ENCODE peak calls at places on chromosomes 2 and 18, in eight cellular contexts. M, C, R, U, F, H, B and X are unnamed samples.

GRCh38 chr2:121202541-121203310 is 82.3 kb downstream of the TFCP2L1 start:
- DNase-seq in M (no peak), C (no peak), R (peak), U (no peak), F (no peak), H (no peak), B (no peak), X (no peak)

GRCh38 chr2:174492963-174493431 is 6.2 kb upstream of the GPR155 start:
- DNase-seq in M (no peak), C (no peak), R (no peak), U (no peak), F (no peak), H (no peak), B (no peak), X (no peak)

GRCh38 chr2:239157766-239158165 is 243.1 kb downstream of the HDAC4 start:
- DNase-seq in M (no peak), C (peak), R (peak), U (peak), F (peak), H (peak), B (peak), X (peak)

GRCh38 chr2:240948905-240949790 is 43.0 kb downstream of the CROCC2 start:
- DNase-seq in M (peak), C (peak), R (peak), U (no peak), F (no peak), H (no peak), B (peak), X (peak)

GRCh38 chr2:191740016-191740419 is 62.1 kb downstream of the NABP1 start:
- DNase-seq in M (no peak), C (no peak), R (no peak), U (peak), F (no peak), H (no peak), B (no peak), X (no peak)

GRCh38 chr2:152391318-152391717 is 56.3 kb downstream of the FMNL2 start:
- DNase-seq in M (no peak), C (no peak), R (no peak), U (no peak), F (no peak), H (no peak), B (no peak), X (no peak)

GRCh38 chr2:173079141-173079540 is 3.5 kb downstream of the MAP3K20 start:
- DNase-seq in M (no peak), C (no peak), R (no peak), U (no peak), F (no peak), H (no peak), B (no peak), X (no peak)

GRCh38 chr2:47271054-47272000 is 116.2 kb upstream of the STPG4 start:
- DNase-seq in M (no peak), C (no peak), R (no peak), U (no peak), F (no peak), H (no peak), B (no peak), X (no peak)

GRCh38 chr18:433960-434359 is 66.5 kb downstream of the COLEC12 start:
- DNase-seq in M (peak), C (no peak), R (no peak), U (peak), F (no peak), H (no peak), B (no peak), X (no peak)

GRCh38 chr2:216654528-216655052 is 21.4 kb downstream of the IGFBP2 start:
- DNase-seq in M (no peak), C (no peak), R (no peak), U (no peak), F (no peak), H (no peak), B (no peak), X (no peak)

GRCh38 chr2:100670232-100670631 is 107.4 kb downstream of the PDCL3 start:
- DNase-seq in M (no peak), C (no peak), R (no peak), U (no peak), F (no peak), H (no peak), B (no peak), X (no peak)
- TF ChIP-seq CTCF in M (peak), C (no peak), R (no peak), U (no peak), F (no peak), H (no peak), B (no peak), X (peak)

DNA sequence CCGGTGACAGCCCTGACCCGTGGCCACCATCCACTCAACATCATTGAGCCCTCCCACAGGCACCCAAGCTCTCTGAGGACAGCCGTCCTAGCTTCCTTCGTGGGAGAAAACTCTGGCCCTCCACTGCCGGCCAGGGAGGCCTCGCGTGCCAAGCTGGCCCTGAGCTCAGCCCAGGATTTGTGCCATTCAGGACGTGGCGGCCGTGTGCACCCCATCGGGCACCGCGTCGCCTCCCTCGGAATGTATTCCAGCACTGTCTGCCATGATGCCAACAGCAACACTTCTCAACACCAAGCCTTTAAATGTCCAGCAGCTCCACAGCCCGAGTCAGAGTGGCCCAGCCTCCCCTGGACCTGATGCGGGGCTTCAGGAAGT is 35.7 kb downstream of the ZNF516 start:
- DNase-seq in M (no peak), C (peak), R (no peak), U (no peak), F (no peak), H (no peak), B (no peak), X (no peak)
- TF ChIP-seq CTCF in M (no peak), C (no peak), R (no peak), U (no peak), F (no peak), H (no peak), B (no peak), X (no peak)

GRCh38 chr2:8003462-8004075 is 678.3 kb upstream of the ID2 start:
- DNase-seq in M (peak), C (no peak), R (peak), U (peak), F (no peak), H (peak), B (peak), X (no peak)
- TF ChIP-seq CTCF in M (no peak), C (no peak), R (no peak), U (no peak), F (no peak), H (no peak), B (no peak), X (no peak)

DNA sequence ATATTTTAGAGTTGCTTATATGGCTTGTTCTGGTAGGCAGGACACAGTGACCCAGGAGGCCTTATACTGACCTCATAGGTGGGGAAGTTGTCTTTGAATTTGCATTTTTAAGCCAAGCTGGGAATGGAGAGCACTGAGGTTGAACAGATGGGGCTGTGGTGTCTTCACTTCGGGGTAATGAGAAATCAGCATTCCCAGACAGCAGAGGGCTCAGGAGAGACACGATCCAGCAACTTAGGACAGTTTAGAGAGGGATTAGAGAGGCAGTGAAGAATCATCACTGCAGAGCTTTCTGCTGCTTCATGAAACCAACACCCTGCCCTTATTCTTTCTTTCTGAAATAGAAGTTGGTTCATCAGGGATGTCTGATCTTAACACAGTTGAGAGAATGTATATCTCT is 202.4 kb downstream of the TDRD15 start:
- DNase-seq in M (no peak), C (no peak), R (no peak), U (no peak), F (no peak), H (no peak), B (no peak), X (no peak)
- TF ChIP-seq CTCF in M (no peak), C (no peak), R (no peak), U (no peak), F (peak), H (no peak), B (no peak), X (no peak)

DNA sequence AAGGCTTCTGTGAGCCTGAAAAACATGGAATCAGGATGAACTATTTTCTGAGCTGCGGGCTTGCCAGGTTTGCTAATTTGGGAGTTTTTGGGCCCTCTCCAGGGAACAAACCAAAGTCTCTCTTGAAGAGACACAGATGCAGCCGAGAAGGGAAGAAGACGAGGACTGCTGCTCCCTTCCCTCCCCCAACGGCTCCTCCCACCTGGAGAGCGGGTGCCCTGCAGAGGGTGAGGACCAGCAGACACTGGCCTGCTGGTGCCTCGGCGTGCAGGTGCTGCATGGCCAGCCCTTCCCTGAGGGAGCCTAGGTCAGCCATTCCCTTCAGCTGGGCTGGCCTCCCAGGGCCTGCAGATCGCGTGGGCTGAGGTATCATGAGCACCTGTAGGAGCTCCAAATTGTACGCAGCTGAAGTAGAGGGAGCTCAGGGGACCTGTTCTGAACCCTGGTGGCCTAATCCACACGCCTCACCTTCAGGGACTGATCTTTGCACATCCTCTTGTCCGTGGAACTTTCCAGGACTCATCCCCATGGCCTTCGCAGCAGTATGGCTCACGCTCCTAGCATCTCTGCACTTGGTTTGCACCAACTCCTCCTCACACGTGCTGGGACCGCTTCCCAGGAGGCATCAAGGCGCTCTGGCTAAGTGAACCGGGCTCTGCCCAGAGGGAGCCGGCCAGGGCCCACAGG is 19.5 kb downstream of the EMX1 start:
- DNase-seq in M (no peak), C (no peak), R (peak), U (no peak), F (no peak), H (no peak), B (no peak), X (peak)
- TF ChIP-seq CTCF in M (no peak), C (no peak), R (no peak), U (no peak), F (no peak), H (no peak), B (no peak), X (no peak)

GRCh38 chr2:101948625-101949150 is 43.1 kb upstream of the IL1R2 start:
- DNase-seq in M (no peak), C (no peak), R (no peak), U (no peak), F (peak), H (no peak), B (no peak), X (no peak)

GRCh38 chr2:101951296-101951695 is 40.5 kb upstream of the IL1R2 start:
- DNase-seq in M (no peak), C (no peak), R (no peak), U (no peak), F (no peak), H (no peak), B (no peak), X (no peak)

GRCh38 chr2:101949304-101949703 is 42.5 kb upstream of the IL1R2 start:
- DNase-seq in M (no peak), C (no peak), R (no peak), U (peak), F (peak), H (no peak), B (no peak), X (no peak)

GRCh38 chr2:101946372-101946771 is 45.4 kb upstream of the IL1R2 start:
- DNase-seq in M (no peak), C (no peak), R (no peak), U (no peak), F (no peak), H (no peak), B (no peak), X (no peak)

DNA sequence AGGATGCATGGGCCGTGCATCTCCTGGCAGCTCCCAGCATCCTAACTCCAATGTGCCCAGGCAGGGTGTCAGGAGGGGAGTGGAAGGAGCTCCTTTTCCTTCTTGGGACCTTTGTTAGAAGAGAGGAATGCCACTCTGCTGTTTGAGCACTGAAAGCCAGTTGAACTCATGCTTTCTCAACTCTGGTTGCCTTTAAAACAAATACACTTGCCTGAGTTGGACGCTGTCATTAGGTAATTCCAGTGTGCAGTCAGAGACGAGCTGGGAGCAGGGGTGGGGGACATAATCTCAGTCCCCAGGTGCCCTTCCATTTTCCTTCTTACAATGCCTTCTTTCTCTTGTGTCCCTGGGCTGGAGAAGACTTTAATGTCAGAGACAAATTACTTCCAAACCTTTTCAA is 44.4 kb upstream of the IL1R2 start:
- DNase-seq in M (no peak), C (no peak), R (no peak), U (no peak), F (no peak), H (no peak), B (no peak), X (no peak)
- TF ChIP-seq CTCF in M (no peak), C (no peak), R (no peak), U (no peak), F (no peak), H (no peak), B (no peak), X (no peak)

GRCh38 chr18:49162226-49162848 is 211.6 kb upstream of the SMAD7 start:
- DNase-seq in M (no peak), C (no peak), R (no peak), U (no peak), F (no peak), H (no peak), B (no peak), X (no peak)
- TF ChIP-seq CTCF in M (no peak), C (no peak), R (no peak), U (no peak), F (no peak), H (no peak), B (no peak), X (no peak)

DNA sequence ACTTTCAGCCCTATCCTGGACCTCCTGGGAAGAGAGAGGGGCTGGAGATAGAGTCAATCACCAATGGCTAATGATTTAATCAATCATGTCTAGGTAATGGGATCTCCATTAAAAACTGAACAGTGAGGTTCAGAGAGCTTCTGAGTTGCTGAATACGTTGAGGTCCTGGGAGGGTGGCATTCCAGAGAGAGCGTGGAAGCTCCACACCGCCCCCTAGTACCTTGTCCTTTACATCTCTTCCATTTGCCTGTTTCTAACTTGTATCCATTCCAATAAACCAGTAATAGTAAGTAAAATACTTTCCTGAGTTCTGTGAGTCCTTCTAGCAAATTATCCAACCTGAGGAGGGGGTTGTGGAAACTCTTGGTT is 101.7 kb downstream of the B3GNT2 start:
- DNase-seq in M (peak), C (no peak), R (no peak), U (peak), F (no peak), H (peak), B (no peak), X (no peak)
- TF ChIP-seq CTCF in M (peak), C (no peak), R (no peak), U (peak), F (peak), H (peak), B (no peak), X (peak)

GRCh38 chr2:60535392-60536312 is 17.8 kb downstream of the BCL11A start:
- DNase-seq in M (no peak), C (no peak), R (no peak), U (no peak), F (no peak), H (no peak), B (no peak), X (no peak)

GRCh38 chr2:60533114-60534033 is 20.1 kb downstream of the BCL11A start:
- DNase-seq in M (no peak), C (no peak), R (no peak), U (peak), F (peak), H (peak), B (no peak), X (no peak)

GRCh38 chr2:60531638-60532216 is 21.7 kb downstream of the BCL11A start:
- DNase-seq in M (no peak), C (no peak), R (no peak), U (no peak), F (no peak), H (no peak), B (no peak), X (no peak)

GRCh38 chr2:60532421-60532820 is 21.0 kb downstream of the BCL11A start:
- DNase-seq in M (no peak), C (no peak), R (no peak), U (no peak), F (no peak), H (no peak), B (no peak), X (no peak)

DNA sequence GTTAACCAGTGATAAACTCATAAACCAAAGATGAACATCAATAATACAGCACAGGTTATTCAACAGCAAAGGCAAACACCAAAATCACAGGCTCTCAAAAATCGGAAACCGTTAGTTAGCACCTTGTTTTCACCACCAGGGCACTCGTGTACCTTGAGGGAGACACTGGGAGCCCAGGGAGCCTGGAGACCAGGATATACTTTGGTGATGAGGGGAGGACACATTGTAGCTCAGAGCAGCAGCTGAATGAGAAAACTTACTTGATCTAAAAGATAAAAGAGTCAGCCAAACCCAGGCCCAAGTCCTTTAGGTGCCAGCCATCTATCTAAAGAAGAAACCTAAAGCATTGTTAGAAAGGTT is 19.4 kb downstream of the BCL11A start:
- DNase-seq in M (no peak), C (no peak), R (no peak), U (no peak), F (no peak), H (no peak), B (no peak), X (no peak)
- TF ChIP-seq CTCF in M (no peak), C (peak), R (no peak), U (no peak), F (no peak), H (no peak), B (no peak), X (no peak)

DNA sequence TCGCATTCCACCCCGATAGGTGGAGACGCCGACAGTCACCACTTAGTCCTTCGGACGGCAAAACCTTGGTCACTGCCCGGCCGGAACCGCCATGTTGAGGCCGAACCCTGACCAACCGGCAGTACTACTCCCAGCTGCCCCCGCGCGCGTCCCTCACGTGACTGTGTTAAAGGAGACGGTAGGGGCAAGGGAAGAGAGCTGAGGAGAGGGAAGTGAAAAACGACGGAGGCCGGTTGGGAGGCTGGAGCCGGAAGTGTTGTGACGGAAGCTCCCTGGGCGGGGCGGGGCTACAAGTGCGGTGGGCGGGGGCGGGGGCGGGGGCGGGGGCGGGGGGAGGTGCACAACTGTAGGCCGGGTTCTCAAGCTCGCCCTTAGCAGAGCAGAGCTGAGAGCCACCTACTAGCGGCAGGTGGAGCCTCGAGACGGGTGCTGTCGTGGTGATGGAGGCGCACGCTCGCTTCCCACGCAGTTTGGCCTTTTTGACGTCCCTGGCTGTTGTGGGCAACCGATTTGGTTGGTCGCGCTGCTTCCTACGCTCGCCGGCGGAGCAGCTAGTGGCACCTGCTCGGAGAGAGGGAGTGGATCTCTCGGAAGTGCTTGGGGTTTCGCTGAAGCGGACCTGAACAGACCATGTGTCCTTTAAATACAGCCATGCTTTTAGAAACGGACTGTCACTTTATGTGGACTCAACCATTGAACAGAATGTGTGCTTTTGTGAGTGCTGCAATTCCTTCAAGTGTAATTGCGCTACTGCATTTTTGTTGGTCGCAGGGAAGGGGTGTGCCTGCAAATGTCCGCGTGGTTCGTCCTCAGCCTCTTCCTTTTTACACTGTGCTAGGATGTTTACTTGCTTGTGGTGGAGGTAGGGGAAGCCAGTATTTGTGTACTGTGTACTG is at the start of gene TRAPPC8:
- DNase-seq in M (peak), C (peak), R (peak), U (peak), F (peak), H (peak), B (peak), X (peak)
- TF ChIP-seq CTCF in M (no peak), C (no peak), R (no peak), U (no peak), F (peak), H (no peak), B (no peak), X (peak)